ENCODE peak calls at places on chromosomes 6 and 20, in four cellular contexts. D is aorta; C is midbrain; Z is activated T-cell treated with anti-CD3 and anti-CD28 coated beads, Interleukin-2, amount 50 U/mL, for 72 hours. O is an unnamed sample.

GRCh38 chr6:3037578-3038365 is 30.5 kb upstream of the RIPK1 start:
- DNase-seq in C (no peak), D (no peak), Z (no peak), O (no peak)

GRCh38 chr20:6663104-6663503 is 104.4 kb upstream of the BMP2 start:
- DNase-seq in C (no peak), D (no peak), Z (no peak), O (no peak)

GRCh38 chr6:108622601-108623335 is 62.1 kb downstream of the FOXO3 start:
- DNase-seq in D (peak), Z (no peak), C (no peak), O (no peak)

GRCh38 chr6:43887340-43887858 is 117.4 kb downstream of the VEGFA start:
- DNase-seq in Z (no peak), C (no peak), D (peak), O (no peak)

GRCh38 chr6:141464490-141464889 is 668.2 kb upstream of the GJE1 start:
- DNase-seq in D (no peak), Z (no peak), C (no peak), O (no peak)

GRCh38 chr6:164039954-164040375 is 625.4 kb downstream of the QKI start:
- DNase-seq in C (no peak), Z (peak), D (peak), O (peak)

GRCh38 chr20:57545927-57546662 is 14.8 kb upstream of the PCK1 start:
- DNase-seq in C (no peak), D (no peak), Z (no peak), O (no peak)

GRCh38 chr6:72787521-72788031 is 165.7 kb downstream of the KCNQ5 start:
- DNase-seq in C (no peak), Z (no peak), D (no peak), O (no peak)

GRCh38 chr20:57281900-57282299 is 15.5 kb upstream of the BMP7 start:
- DNase-seq in Z (no peak), C (peak), D (no peak), O (no peak)

GRCh38 chr6:27062755-27063154 is 184.7 kb upstream of the PRSS16 start:
- DNase-seq in D (no peak), C (no peak), Z (no peak), O (no peak)

GRCh38 chr20:37734228-37734980 is 40.6 kb downstream of the CTNNBL1 start:
- DNase-seq in D (no peak), Z (no peak), C (no peak), O (no peak)

GRCh38 chr20:25308671-25309394 is 60.9 kb downstream of the PYGB start:
- DNase-seq in Z (peak), D (peak), C (no peak), O (peak)

GRCh38 chr6:149077208-149077607 is 240.3 kb upstream of the TAB2 start:
- DNase-seq in C (no peak), D (no peak), Z (peak), O (peak)

GRCh38 chr6:124917769-124918168 is 44.5 kb upstream of the RNF217 start:
- DNase-seq in D (no peak), C (no peak), Z (no peak), O (no peak)

GRCh38 chr20:36538026-36538764 is 3.1 kb upstream of the MYL9 start:
- DNase-seq in Z (no peak), C (no peak), D (no peak), O (no peak)

GRCh38 chr20:44733341-44734069 is 12.2 kb upstream of the KCNK15 start:
- DNase-seq in C (peak), D (peak), Z (peak), O (peak)

GRCh38 chr6:118639054-118639964 is 12.1 kb downstream of the CEP85L start:
- DNase-seq in C (peak), D (no peak), Z (no peak), O (no peak)

GRCh38 chr20:53872561-53873248 is 197.7 kb downstream of the BCAS1 start:
- DNase-seq in C (no peak), D (no peak), Z (peak), O (peak)

GRCh38 chr6:113664909-113665308 is 192.2 kb upstream of the MARCKS start:
- DNase-seq in D (no peak), C (no peak), Z (no peak), O (no peak)

GRCh38 chr20:33370296-33370695 is 31.0 kb downstream of the CDK5RAP1 start:
- DNase-seq in Z (peak), C (no peak), D (no peak), O (peak)

GRCh38 chr20:28562510-28562898 is 2695.0 kb upstream of the DEFB115 start:
- DNase-seq in Z (no peak), C (no peak), D (no peak), O (no peak)

GRCh38 chr20:23361108-23361650 is 803 bp upstream of the GZF1 start:
- DNase-seq in Z (no peak), C (no peak), D (no peak), O (no peak)

GRCh38 chr6:126180585-126180984 is 159.3 kb upstream of the CENPW start:
- DNase-seq in Z (peak), C (no peak), D (no peak), O (peak)

GRCh38 chr20:43667341-43668132 is 623 bp downstream of the MYBL2 start:
- DNase-seq in C (no peak), D (no peak), Z (peak), O (no peak)

GRCh38 chr6:13548500-13549210 is 25.7 kb upstream of the SIRT5 start:
- DNase-seq in D (no peak), C (no peak), Z (no peak), O (no peak)

GRCh38 chr6:148379481-148379880 is 36.8 kb downstream of the SASH1 start:
- DNase-seq in D (no peak), Z (no peak), C (no peak), O (no peak)

GRCh38 chr6:111710439-111710838 is 104.8 kb upstream of the TRAF3IP2 start:
- DNase-seq in D (no peak), C (no peak), Z (no peak), O (no peak)

GRCh38 chr6:152695317-152696043 is 2.2 kb upstream of the MYCT1 start:
- DNase-seq in Z (no peak), D (no peak), C (no peak), O (no peak)

GRCh38 chr6:56525976-56526375 is 116.7 kb downstream of the DST start:
- DNase-seq in C (no peak), D (no peak), Z (no peak), O (no peak)

GRCh38 chr6:83192456-83192855 is 609 bp downstream of the PGM3 start:
- DNase-seq in D (no peak), Z (no peak), C (no peak), O (no peak)

GRCh38 chr6:83092756-83093399 is 25.4 kb downstream of the DOP1A start:
- DNase-seq in C (no peak), Z (no peak), D (no peak), O (no peak)

GRCh38 chr6:42100029-42100901 is 42.2 kb downstream of the C6orf132 start:
- DNase-seq in Z (peak), D (no peak), C (no peak), O (peak)

GRCh38 chr6:151001387-151002063 is 136.0 kb downstream of the MTHFD1L start:
- DNase-seq in C (no peak), Z (no peak), D (no peak), O (no peak)

GRCh38 chr6:327538-328183 is 35.4 kb downstream of the DUSP22 start:
- DNase-seq in C (no peak), Z (no peak), D (peak), O (no peak)

GRCh38 chr6:36545767-36546663 is 1.3 kb downstream of the STK38 start:
- DNase-seq in D (no peak), Z (peak), C (peak), O (peak)

GRCh38 chr6:35856250-35856649 is 51.1 kb downstream of the LHFPL5 start:
- DNase-seq in D (no peak), C (no peak), Z (no peak), O (no peak)

GRCh38 chr6:169167581-169168301 is 85.9 kb downstream of the THBS2 start:
- DNase-seq in D (peak), C (no peak), Z (no peak), O (no peak)

GRCh38 chr6:80771941-80772340 is 665.5 kb downstream of the BCKDHB start:
- DNase-seq in Z (no peak), D (no peak), C (no peak), O (no peak)